ENCODE peak calls at places on chromosomes 16 and 17, in six cellular contexts. One of them, this sample, is unnamed.

GRCh38 chr17:47310186-47310733 is 13.5 kb upstream of the EFCAB13 start:
- DNase-seq in epithelial cell of esophagus: no peak
- DNase-seq in vagina: no peak
- DNase-seq in glutamatergic neuron: no peak
- DNase-seq in mesothelial cell of epicardium: no peak
- DNase-seq in SK-N-SH: no peak
- DNase-seq in this sample: no peak

GRCh38 chr17:29592850-29593545 is at the start of gene ANKRD13B:
- DNase-seq in epithelial cell of esophagus: no peak
- DNase-seq in vagina: no peak
- DNase-seq in glutamatergic neuron: peak
- DNase-seq in mesothelial cell of epicardium: no peak
- DNase-seq in SK-N-SH: peak
- DNase-seq in this sample: no peak

GRCh38 chr16:79154081-79154480 is 446.5 kb downstream of the MAF start:
- DNase-seq in epithelial cell of esophagus: no peak
- DNase-seq in vagina: no peak
- DNase-seq in glutamatergic neuron: no peak
- DNase-seq in mesothelial cell of epicardium: no peak
- DNase-seq in SK-N-SH: no peak
- DNase-seq in this sample: no peak

GRCh38 chr17:7801582-7801981 is 32.4 kb upstream of the KDM6B start:
- DNase-seq in epithelial cell of esophagus: no peak
- DNase-seq in vagina: no peak
- DNase-seq in glutamatergic neuron: no peak
- DNase-seq in mesothelial cell of epicardium: no peak
- DNase-seq in SK-N-SH: no peak
- DNase-seq in this sample: no peak

GRCh38 chr17:69733171-69734014 is 318.9 kb downstream of the MAP2K6 start:
- DNase-seq in epithelial cell of esophagus: peak
- DNase-seq in vagina: no peak
- DNase-seq in glutamatergic neuron: no peak
- DNase-seq in mesothelial cell of epicardium: no peak
- DNase-seq in SK-N-SH: no peak
- DNase-seq in this sample: no peak

GRCh38 chr17:66663041-66663494 is 171.8 kb upstream of the CACNG5 start:
- DNase-seq in epithelial cell of esophagus: no peak
- DNase-seq in vagina: no peak
- DNase-seq in glutamatergic neuron: no peak
- DNase-seq in mesothelial cell of epicardium: no peak
- DNase-seq in SK-N-SH: peak
- DNase-seq in this sample: no peak

GRCh38 chr17:8248751-8249607 is at the start of gene PFAS:
- DNase-seq in epithelial cell of esophagus: peak
- DNase-seq in vagina: no peak
- DNase-seq in glutamatergic neuron: peak
- DNase-seq in mesothelial cell of epicardium: peak
- DNase-seq in SK-N-SH: peak
- DNase-seq in this sample: peak

GRCh38 chr17:63295839-63296590 is 150.1 kb downstream of the CYB561 start:
- DNase-seq in epithelial cell of esophagus: no peak
- DNase-seq in vagina: no peak
- DNase-seq in glutamatergic neuron: no peak
- DNase-seq in mesothelial cell of epicardium: no peak
- DNase-seq in SK-N-SH: no peak
- DNase-seq in this sample: no peak

GRCh38 chr16:5944971-5945370 is 847.4 kb upstream of the EEF2KMT start:
- DNase-seq in epithelial cell of esophagus: peak
- DNase-seq in vagina: no peak
- DNase-seq in glutamatergic neuron: no peak
- DNase-seq in mesothelial cell of epicardium: no peak
- DNase-seq in SK-N-SH: peak
- DNase-seq in this sample: no peak

GRCh38 chr16:89395150-89396142 is 94.9 kb downstream of the ANKRD11 start:
- DNase-seq in epithelial cell of esophagus: peak
- DNase-seq in vagina: no peak
- DNase-seq in glutamatergic neuron: no peak
- DNase-seq in mesothelial cell of epicardium: no peak
- DNase-seq in SK-N-SH: peak
- DNase-seq in this sample: no peak

GRCh38 chr16:85761866-85762265 is 11.0 kb upstream of the C16orf74 start:
- DNase-seq in epithelial cell of esophagus: no peak
- DNase-seq in vagina: no peak
- DNase-seq in glutamatergic neuron: no peak
- DNase-seq in mesothelial cell of epicardium: no peak
- DNase-seq in SK-N-SH: no peak
- DNase-seq in this sample: no peak

GRCh38 chr16:49382916-49383315 is 9.3 kb downstream of the C16orf78 start:
- DNase-seq in epithelial cell of esophagus: no peak
- DNase-seq in vagina: no peak
- DNase-seq in glutamatergic neuron: no peak
- DNase-seq in mesothelial cell of epicardium: no peak
- DNase-seq in SK-N-SH: no peak
- DNase-seq in this sample: peak

GRCh38 chr17:65328567-65328966 is 191.4 kb downstream of the RGS9 start:
- DNase-seq in epithelial cell of esophagus: no peak
- DNase-seq in vagina: no peak
- DNase-seq in glutamatergic neuron: no peak
- DNase-seq in mesothelial cell of epicardium: no peak
- DNase-seq in SK-N-SH: no peak
- DNase-seq in this sample: no peak

GRCh38 chr17:81084691-81085419 is 49.9 kb downstream of the BAIAP2 start:
- DNase-seq in epithelial cell of esophagus: no peak
- DNase-seq in vagina: no peak
- DNase-seq in glutamatergic neuron: no peak
- DNase-seq in mesothelial cell of epicardium: no peak
- DNase-seq in SK-N-SH: no peak
- DNase-seq in this sample: no peak

GRCh38 chr16:53707671-53708070 is 3.7 kb downstream of the FTO start:
- DNase-seq in epithelial cell of esophagus: no peak
- DNase-seq in vagina: no peak
- DNase-seq in glutamatergic neuron: no peak
- DNase-seq in mesothelial cell of epicardium: no peak
- DNase-seq in SK-N-SH: no peak
- DNase-seq in this sample: no peak

GRCh38 chr16:53708490-53708889 is 4.5 kb downstream of the FTO start:
- DNase-seq in epithelial cell of esophagus: no peak
- DNase-seq in vagina: no peak
- DNase-seq in glutamatergic neuron: no peak
- DNase-seq in mesothelial cell of epicardium: no peak
- DNase-seq in SK-N-SH: no peak
- DNase-seq in this sample: no peak

GRCh38 chr16:53704445-53704813 is 473 bp downstream of the FTO start:
- DNase-seq in epithelial cell of esophagus: no peak
- DNase-seq in vagina: no peak
- DNase-seq in glutamatergic neuron: no peak
- DNase-seq in mesothelial cell of epicardium: no peak
- DNase-seq in SK-N-SH: no peak
- DNase-seq in this sample: no peak

DNA sequence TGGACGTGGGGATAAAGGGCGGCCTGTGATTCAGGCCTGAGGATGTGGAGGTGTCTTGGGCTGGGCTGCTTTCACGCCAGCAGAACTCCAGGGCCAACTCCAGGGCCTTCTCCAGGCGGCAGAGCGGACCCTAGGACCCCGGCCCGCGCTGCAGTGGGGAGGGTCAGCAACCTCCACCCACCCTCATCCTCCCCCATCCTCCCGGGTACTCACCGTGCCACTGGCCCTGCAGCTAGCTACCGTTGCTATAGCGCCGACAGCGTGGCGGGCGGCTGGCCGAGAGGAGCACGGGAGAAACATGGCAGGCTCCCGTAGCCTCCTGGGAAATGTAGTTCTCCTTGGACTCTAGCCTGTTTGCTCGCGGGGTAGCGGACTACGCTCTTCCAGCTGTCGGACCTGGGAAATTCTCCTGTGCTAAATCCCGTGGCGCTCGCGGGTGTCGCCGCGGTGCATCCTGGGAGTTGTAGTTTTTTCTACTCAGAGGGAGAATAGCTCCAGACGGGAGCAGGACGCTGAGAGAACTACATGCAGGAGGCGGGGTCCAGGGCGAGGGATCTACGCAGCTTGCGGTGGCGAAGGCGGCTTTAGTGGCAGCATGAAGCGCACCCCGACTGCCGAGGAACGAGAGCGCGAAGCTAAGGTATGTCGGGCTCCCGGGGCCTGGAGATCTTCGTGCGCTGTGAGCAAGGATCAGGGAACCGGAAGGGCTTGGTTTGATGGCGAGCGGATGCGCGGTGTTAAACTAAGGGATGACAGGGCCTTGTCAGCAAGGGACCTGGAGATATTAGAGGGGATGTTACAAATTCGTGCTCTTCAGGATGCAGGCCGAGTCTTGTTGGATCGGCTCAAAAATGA is at the start of the genes FTO and RPGRIP1L:
- DNase-seq in epithelial cell of esophagus: peak
- DNase-seq in vagina: peak
- DNase-seq in glutamatergic neuron: peak
- DNase-seq in mesothelial cell of epicardium: peak
- DNase-seq in SK-N-SH: peak
- DNase-seq in this sample: peak
- TF ChIP-seq CTCF in epithelial cell of esophagus: no peak
- TF ChIP-seq CTCF in vagina: no peak
- TF ChIP-seq CTCF in glutamatergic neuron: no peak
- TF ChIP-seq CTCF in mesothelial cell of epicardium: no peak
- TF ChIP-seq CTCF in SK-N-SH: no peak
- TF ChIP-seq CTCF in this sample: no peak

GRCh38 chr16:83887088-83887487 is 11.8 kb upstream of the MLYCD start:
- DNase-seq in epithelial cell of esophagus: peak
- DNase-seq in vagina: no peak
- DNase-seq in glutamatergic neuron: peak
- DNase-seq in mesothelial cell of epicardium: no peak
- DNase-seq in SK-N-SH: no peak
- DNase-seq in this sample: no peak
- TF ChIP-seq CTCF in epithelial cell of esophagus: peak
- TF ChIP-seq CTCF in vagina: no peak
- TF ChIP-seq CTCF in glutamatergic neuron: no peak
- TF ChIP-seq CTCF in mesothelial cell of epicardium: no peak
- TF ChIP-seq CTCF in SK-N-SH: peak
- TF ChIP-seq CTCF in this sample: no peak

GRCh38 chr17:34436607-34437006 is 73.6 kb upstream of the CCL1 start:
- DNase-seq in epithelial cell of esophagus: no peak
- DNase-seq in vagina: no peak
- DNase-seq in glutamatergic neuron: no peak
- DNase-seq in mesothelial cell of epicardium: no peak
- DNase-seq in SK-N-SH: no peak
- DNase-seq in this sample: no peak
- TF ChIP-seq CTCF in epithelial cell of esophagus: no peak
- TF ChIP-seq CTCF in vagina: no peak
- TF ChIP-seq CTCF in glutamatergic neuron: no peak
- TF ChIP-seq CTCF in mesothelial cell of epicardium: no peak
- TF ChIP-seq CTCF in SK-N-SH: no peak
- TF ChIP-seq CTCF in this sample: no peak

GRCh38 chr16:58127033-58127556 is 2.1 kb downstream of the CFAP20 start:
- DNase-seq in epithelial cell of esophagus: peak
- DNase-seq in vagina: no peak
- DNase-seq in glutamatergic neuron: no peak
- DNase-seq in mesothelial cell of epicardium: no peak
- DNase-seq in SK-N-SH: no peak
- DNase-seq in this sample: no peak
- TF ChIP-seq CTCF in epithelial cell of esophagus: peak
- TF ChIP-seq CTCF in vagina: peak
- TF ChIP-seq CTCF in glutamatergic neuron: peak
- TF ChIP-seq CTCF in mesothelial cell of epicardium: no peak
- TF ChIP-seq CTCF in SK-N-SH: peak
- TF ChIP-seq CTCF in this sample: peak

DNA sequence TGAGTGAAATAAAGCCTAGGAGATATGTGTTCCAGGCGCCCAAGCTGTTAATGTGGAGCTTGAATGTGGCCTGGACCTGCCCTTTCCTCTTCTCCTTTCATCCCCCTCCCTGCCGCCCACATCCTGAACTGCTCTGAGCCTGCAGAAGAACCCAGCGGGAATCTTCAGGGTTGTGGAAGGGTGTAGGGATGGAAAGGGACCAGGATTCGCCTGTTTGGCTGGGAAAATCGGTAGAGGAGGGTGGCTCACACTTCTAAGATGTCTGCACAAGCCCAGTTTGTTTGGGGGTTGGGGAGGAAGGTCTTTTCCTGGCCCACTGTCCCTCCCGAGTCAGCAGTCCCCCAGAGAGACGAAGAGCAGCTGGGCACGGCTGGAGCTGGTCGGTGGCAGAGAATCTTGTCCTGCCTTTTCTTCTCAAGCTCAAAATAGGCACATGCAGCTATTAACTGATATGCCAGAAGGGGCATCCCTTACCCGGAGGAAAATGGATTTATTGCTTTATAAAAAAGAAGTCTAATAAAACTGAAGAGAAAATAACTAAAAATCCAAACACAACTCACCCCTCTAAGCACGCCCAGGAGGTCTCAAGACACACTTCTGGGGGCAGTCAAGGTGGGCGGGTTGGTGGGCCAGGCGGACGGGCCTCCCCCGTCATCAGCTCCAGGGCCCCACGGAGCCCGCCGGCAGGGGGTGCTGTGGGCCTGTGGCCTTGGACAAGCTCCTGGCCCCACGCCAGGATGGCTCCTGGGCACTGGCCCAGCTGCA is 11.5 kb upstream of the PITPNA start:
- DNase-seq in epithelial cell of esophagus: peak
- DNase-seq in vagina: no peak
- DNase-seq in glutamatergic neuron: peak
- DNase-seq in mesothelial cell of epicardium: peak
- DNase-seq in SK-N-SH: peak
- DNase-seq in this sample: peak
- TF ChIP-seq CTCF in epithelial cell of esophagus: peak
- TF ChIP-seq CTCF in vagina: peak
- TF ChIP-seq CTCF in glutamatergic neuron: peak
- TF ChIP-seq CTCF in mesothelial cell of epicardium: peak
- TF ChIP-seq CTCF in SK-N-SH: peak
- TF ChIP-seq CTCF in this sample: peak